ENCODE peak calls at places on chromosomes 12 and 14, in five cellular contexts. One of them, this sample, is unnamed.

GRCh38 chr12:121536058-121536928 is 44.5 kb downstream of the KDM2B start:
- DNase-seq in mesothelial cell of epicardium: peak
- DNase-seq in endothelial cell: peak
- DNase-seq in transverse colon: peak
- DNase-seq in AG04450: peak
- DNase-seq in this sample: peak

GRCh38 chr12:18886962-18887361 is 149.0 kb downstream of the CAPZA3 start:
- DNase-seq in endothelial cell: no peak
- DNase-seq in mesothelial cell of epicardium: no peak
- DNase-seq in transverse colon: no peak
- DNase-seq in AG04450: no peak
- DNase-seq in this sample: no peak

GRCh38 chr12:50504798-50505385 is at the start of gene DIP2B:
- DNase-seq in transverse colon: peak
- DNase-seq in endothelial cell: peak
- DNase-seq in AG04450: peak
- DNase-seq in mesothelial cell of epicardium: peak
- DNase-seq in this sample: peak

GRCh38 chr12:48556631-48557030 is 13.2 kb downstream of the LALBA start:
- DNase-seq in endothelial cell: no peak
- DNase-seq in transverse colon: no peak
- DNase-seq in AG04450: no peak
- DNase-seq in mesothelial cell of epicardium: no peak
- DNase-seq in this sample: no peak

GRCh38 chr12:122022393-122023338 is 982 bp downstream of the BCL7A start:
- DNase-seq in AG04450: no peak
- DNase-seq in endothelial cell: peak
- DNase-seq in transverse colon: no peak
- DNase-seq in mesothelial cell of epicardium: peak
- DNase-seq in this sample: no peak

GRCh38 chr12:57896437-57897201 is 44.7 kb upstream of the ATP23 start:
- DNase-seq in mesothelial cell of epicardium: peak
- DNase-seq in AG04450: peak
- DNase-seq in transverse colon: peak
- DNase-seq in endothelial cell: peak
- DNase-seq in this sample: no peak

GRCh38 chr12:6613776-6614512 is 6.8 kb upstream of the CHD4 start:
- DNase-seq in endothelial cell: peak
- DNase-seq in mesothelial cell of epicardium: peak
- DNase-seq in AG04450: peak
- DNase-seq in transverse colon: peak
- DNase-seq in this sample: peak

GRCh38 chr12:71201136-71201679 is 43.4 kb upstream of the TSPAN8 start:
- DNase-seq in endothelial cell: no peak
- DNase-seq in AG04450: no peak
- DNase-seq in mesothelial cell of epicardium: no peak
- DNase-seq in transverse colon: no peak
- DNase-seq in this sample: no peak

GRCh38 chr12:92927436-92928116 is 1.5 kb downstream of the EEA1 start:
- DNase-seq in AG04450: no peak
- DNase-seq in transverse colon: no peak
- DNase-seq in endothelial cell: no peak
- DNase-seq in mesothelial cell of epicardium: no peak
- DNase-seq in this sample: peak

GRCh38 chr14:23877538-23878180 is 75.9 kb upstream of the DHRS4 start:
- DNase-seq in transverse colon: no peak
- DNase-seq in endothelial cell: no peak
- DNase-seq in AG04450: no peak
- DNase-seq in mesothelial cell of epicardium: no peak
- DNase-seq in this sample: no peak

GRCh38 chr12:54958048-54958658 is 26.4 kb downstream of the TESPA1 start:
- DNase-seq in endothelial cell: peak
- DNase-seq in transverse colon: peak
- DNase-seq in mesothelial cell of epicardium: peak
- DNase-seq in AG04450: peak
- DNase-seq in this sample: peak

GRCh38 chr14:53537421-53538315 is 384.5 kb upstream of the DDHD1 start:
- DNase-seq in transverse colon: peak
- DNase-seq in endothelial cell: no peak
- DNase-seq in mesothelial cell of epicardium: no peak
- DNase-seq in AG04450: peak
- DNase-seq in this sample: no peak

GRCh38 chr12:126855768-126856167 is 1411.2 kb upstream of the TMEM132C start:
- DNase-seq in endothelial cell: no peak
- DNase-seq in transverse colon: no peak
- DNase-seq in mesothelial cell of epicardium: no peak
- DNase-seq in AG04450: no peak
- DNase-seq in this sample: no peak

GRCh38 chr12:62900686-62901272 is 34.2 kb downstream of the PPM1H start:
- DNase-seq in mesothelial cell of epicardium: no peak
- DNase-seq in AG04450: no peak
- DNase-seq in endothelial cell: no peak
- DNase-seq in transverse colon: no peak
- DNase-seq in this sample: peak

GRCh38 chr12:98845957-98846356 is 200.9 kb downstream of the APAF1 start:
- DNase-seq in mesothelial cell of epicardium: no peak
- DNase-seq in transverse colon: no peak
- DNase-seq in AG04450: no peak
- DNase-seq in endothelial cell: no peak
- DNase-seq in this sample: no peak

GRCh38 chr12:51524386-51524901 is 66.6 kb upstream of the SCN8A start:
- DNase-seq in AG04450: no peak
- DNase-seq in endothelial cell: no peak
- DNase-seq in transverse colon: no peak
- DNase-seq in mesothelial cell of epicardium: no peak
- DNase-seq in this sample: no peak

GRCh38 chr12:48968467-48968866 is 3.1 kb downstream of the WNT10B start:
- DNase-seq in transverse colon: no peak
- DNase-seq in endothelial cell: no peak
- DNase-seq in AG04450: no peak
- DNase-seq in mesothelial cell of epicardium: no peak
- DNase-seq in this sample: no peak

GRCh38 chr14:87066221-87066817 is 926.7 kb downstream of the GALC start:
- DNase-seq in AG04450: no peak
- DNase-seq in mesothelial cell of epicardium: no peak
- DNase-seq in endothelial cell: no peak
- DNase-seq in transverse colon: no peak
- DNase-seq in this sample: no peak
- TF ChIP-seq CTCF in AG04450: peak
- TF ChIP-seq CTCF in mesothelial cell of epicardium: no peak
- TF ChIP-seq CTCF in endothelial cell: no peak
- TF ChIP-seq CTCF in transverse colon: no peak
- TF ChIP-seq CTCF in this sample: peak

DNA sequence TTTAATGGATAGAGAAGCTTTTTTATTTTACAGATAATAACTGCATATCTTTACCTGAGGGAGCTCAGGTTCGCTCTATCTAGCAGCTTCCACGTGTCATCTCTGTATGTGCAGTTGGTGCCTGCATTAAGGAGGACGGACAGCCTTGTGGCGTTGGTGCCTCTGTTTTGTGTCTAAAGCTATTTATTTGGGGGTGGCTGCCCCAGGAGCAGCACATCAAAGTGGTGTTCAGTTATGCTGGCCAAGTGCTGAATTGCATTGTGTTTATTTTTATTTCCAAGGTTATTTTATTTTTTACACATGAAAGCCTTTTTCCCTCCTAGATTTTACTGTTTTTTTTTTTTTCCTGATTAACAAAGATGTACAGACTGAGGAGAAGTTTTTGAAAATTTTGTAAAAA is 59.7 kb downstream of the RASSF3 start:
- DNase-seq in AG04450: no peak
- DNase-seq in transverse colon: no peak
- DNase-seq in endothelial cell: no peak
- DNase-seq in mesothelial cell of epicardium: no peak
- DNase-seq in this sample: no peak
- TF ChIP-seq CTCF in AG04450: no peak
- TF ChIP-seq CTCF in transverse colon: peak
- TF ChIP-seq CTCF in endothelial cell: no peak
- TF ChIP-seq CTCF in mesothelial cell of epicardium: no peak
- TF ChIP-seq CTCF in this sample: no peak

GRCh38 chr14:85852900-85853299 is 323.0 kb downstream of the FLRT2 start:
- DNase-seq in endothelial cell: no peak
- DNase-seq in mesothelial cell of epicardium: no peak
- DNase-seq in AG04450: no peak
- DNase-seq in transverse colon: no peak
- DNase-seq in this sample: no peak

GRCh38 chr14:85853996-85854526 is 324.1 kb downstream of the FLRT2 start:
- DNase-seq in mesothelial cell of epicardium: no peak
- DNase-seq in AG04450: no peak
- DNase-seq in transverse colon: no peak
- DNase-seq in endothelial cell: no peak
- DNase-seq in this sample: peak

DNA sequence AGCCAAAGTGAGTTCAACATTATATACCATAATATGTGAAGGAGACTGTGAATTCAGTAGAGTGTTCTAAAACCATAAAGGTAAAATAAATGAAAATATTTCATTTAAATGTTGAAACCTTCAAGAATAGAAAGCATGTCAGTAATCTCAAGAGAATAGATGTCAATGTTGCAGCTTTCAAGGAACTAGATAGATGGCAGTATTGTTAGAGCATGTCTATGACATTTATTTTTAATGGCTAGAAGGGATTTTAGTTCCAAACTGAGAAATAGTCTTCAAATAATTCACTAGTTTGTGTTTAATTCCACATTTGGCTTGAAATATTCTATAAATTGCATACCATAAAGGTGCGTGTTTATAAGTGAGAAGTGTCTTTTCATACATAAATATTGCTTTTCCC is 326.5 kb downstream of the FLRT2 start:
- DNase-seq in mesothelial cell of epicardium: no peak
- DNase-seq in AG04450: no peak
- DNase-seq in endothelial cell: no peak
- DNase-seq in transverse colon: no peak
- DNase-seq in this sample: no peak
- TF ChIP-seq CTCF in mesothelial cell of epicardium: no peak
- TF ChIP-seq CTCF in AG04450: no peak
- TF ChIP-seq CTCF in endothelial cell: no peak
- TF ChIP-seq CTCF in transverse colon: no peak
- TF ChIP-seq CTCF in this sample: no peak

GRCh38 chr14:63543000-63543825 is at the start of gene PPP2R5E:
- DNase-seq in endothelial cell: peak
- DNase-seq in mesothelial cell of epicardium: peak
- DNase-seq in transverse colon: peak
- DNase-seq in AG04450: peak
- DNase-seq in this sample: peak

GRCh38 chr14:63542231-63542999 is 762 bp downstream of the PPP2R5E start:
- DNase-seq in AG04450: no peak
- DNase-seq in endothelial cell: peak
- DNase-seq in transverse colon: peak
- DNase-seq in mesothelial cell of epicardium: peak
- DNase-seq in this sample: no peak

GRCh38 chr14:63545431-63545830 is 2.3 kb upstream of the PPP2R5E start:
- DNase-seq in transverse colon: no peak
- DNase-seq in endothelial cell: no peak
- DNase-seq in AG04450: no peak
- DNase-seq in mesothelial cell of epicardium: no peak
- DNase-seq in this sample: no peak

GRCh38 chr14:63543826-63544320 is 696 bp upstream of the PPP2R5E start:
- DNase-seq in mesothelial cell of epicardium: no peak
- DNase-seq in transverse colon: no peak
- DNase-seq in AG04450: no peak
- DNase-seq in endothelial cell: no peak
- DNase-seq in this sample: no peak

GRCh38 chr14:63544641-63545234 is 1.6 kb upstream of the PPP2R5E start:
- DNase-seq in transverse colon: no peak
- DNase-seq in endothelial cell: no peak
- DNase-seq in mesothelial cell of epicardium: no peak
- DNase-seq in AG04450: no peak
- DNase-seq in this sample: no peak
- TF ChIP-seq CTCF in transverse colon: no peak
- TF ChIP-seq CTCF in endothelial cell: no peak
- TF ChIP-seq CTCF in mesothelial cell of epicardium: no peak
- TF ChIP-seq CTCF in AG04450: peak
- TF ChIP-seq CTCF in this sample: peak